ENCODE peak calls at places on chromosomes 6 and 20, in nine cellular contexts. E is CD8-positive, alpha-beta memory T cell; W is spleen; O is uterus; C is heart right ventricle; J is mucosa of descending colon; M is A549; U is naive thymus-derived CD4-positive, alpha-beta T cell; L is sigmoid colon. N is an unnamed sample.

GRCh38 chr20:25020345-25020744 is 27.8 kb upstream of the APMAP start:
- DNase-seq in W (no peak), U (no peak), C (no peak), M (no peak), L (peak; percentile 15), E (no peak), J (no peak), O (no peak), N (no peak)

GRCh38 chr6:125942677-125943527 is 13.7 kb upstream of the HINT3 start:
- DNase-seq in O (no peak), J (peak; percentile 50), E (no peak), W (no peak), M (no peak), U (no peak), L (no peak), C (no peak), N (no peak)

GRCh38 chr20:40536866-40537265 is 152.2 kb downstream of the MAFB start:
- DNase-seq in O (no peak), L (no peak), W (no peak), C (no peak), E (no peak), U (no peak), M (no peak), J (no peak), N (no peak)

GRCh38 chr20:32574296-32575226 is 10.6 kb downstream of the NOL4L start:
- DNase-seq in J (no peak), W (no peak), M (peak; percentile 60), L (no peak), U (no peak), O (peak; percentile 54), C (peak; percentile 16), E (no peak), N (no peak)

GRCh38 chr20:46043556-46043955 is 14.5 kb downstream of the SLC12A5 start:
- DNase-seq in L (no peak), M (no peak), E (no peak), O (no peak), C (no peak), W (no peak), J (no peak), U (no peak), N (no peak)

GRCh38 chr20:44800398-44801046 is 9.8 kb downstream of the RIMS4 start:
- DNase-seq in W (no peak), J (peak; percentile 46), C (no peak), U (no peak), E (no peak), M (no peak), L (no peak), O (no peak), N (no peak)

GRCh38 chr20:45229264-45230056 is 8.3 kb downstream of the SEMG2 start:
- DNase-seq in M (no peak), C (no peak), E (no peak), L (no peak), J (peak; percentile 84), U (peak; percentile 2), O (no peak), W (peak; percentile 84), N (peak; percentile 68)

GRCh38 chr6:435442-436307 is 44.1 kb downstream of the IRF4 start:
- DNase-seq in M (no peak), W (peak; percentile 74), E (no peak), U (no peak), J (no peak), O (no peak), C (no peak), L (no peak), N (no peak)

GRCh38 chr6:147053311-147053921 is 150.8 kb upstream of the STXBP5 start:
- DNase-seq in U (no peak), E (no peak), L (no peak), J (no peak), O (no peak), C (no peak), W (no peak), M (no peak), N (no peak)

GRCh38 chr6:4134841-4135664 is at the start of gene ECI2:
- DNase-seq in L (no peak), E (no peak), J (no peak), M (peak; percentile 48), W (peak; percentile 96), O (no peak), U (peak; percentile 59), C (peak; percentile 68), N (no peak)

GRCh38 chr6:81735756-81736380 is 16.6 kb downstream of the TENT5A start:
- DNase-seq in L (no peak), C (no peak), J (no peak), U (no peak), E (no peak), O (no peak), W (no peak), M (no peak), N (no peak)

GRCh38 chr6:77972334-77972733 is 319.5 kb downstream of the MEI4 start:
- DNase-seq in C (no peak), L (no peak), O (no peak), J (no peak), E (no peak), W (no peak), M (no peak), U (no peak), N (no peak)

GRCh38 chr6:56172144-56172543 is 75.2 kb downstream of the COL21A1 start:
- DNase-seq in L (no peak), M (no peak), C (no peak), J (no peak), W (no peak), E (no peak), O (no peak), U (no peak), N (no peak)

GRCh38 chr6:33147807-33148666 is 44.2 kb downstream of the COL11A2 start:
- DNase-seq in C (no peak), O (no peak), E (no peak), J (peak; percentile 69), L (no peak), W (no peak), M (no peak), U (no peak), N (no peak)

DNA sequence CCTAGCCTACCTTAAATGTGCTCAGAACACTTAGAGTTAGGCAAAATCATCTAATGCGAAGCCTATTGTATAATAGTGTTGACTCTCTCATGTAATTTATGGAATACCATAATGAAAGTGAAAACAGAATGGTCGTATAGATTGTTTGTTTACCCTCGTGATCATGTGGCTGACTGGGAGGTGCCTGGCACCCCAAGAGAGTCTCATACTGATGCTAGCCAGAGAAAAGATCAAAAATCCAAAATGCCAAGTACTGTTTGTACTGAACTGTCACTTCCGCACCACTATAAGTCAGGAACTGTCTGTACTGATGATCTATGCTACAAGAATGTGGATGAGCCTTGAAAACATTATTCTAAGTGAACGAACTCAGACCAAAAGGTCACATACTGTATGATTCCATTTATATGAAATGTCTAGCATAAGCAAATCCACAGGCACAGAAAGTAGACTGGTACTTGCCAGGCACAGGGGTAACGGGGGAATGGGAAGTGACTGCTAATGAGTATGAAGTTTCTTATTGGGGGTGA is 22.4 kb downstream of the ZMYND8 start:
- DNase-seq in M (peak; percentile 77), E (no peak), O (no peak), L (no peak), C (no peak), W (no peak), U (no peak), J (peak; percentile 47), N (no peak)
- H3K4me3 ChIP-seq in M (peak overlapping the region; percentile 34), E (no peak overlapping the region), O (no peak overlapping the region), L (no peak overlapping the region), C (peak overlapping the region; percentile 16), W (peak overlapping the region; percentile 33), U (no peak overlapping the region), J (no peak overlapping the region), N (no peak overlapping the region)

GRCh38 chr20:17835240-17835940 is 133.2 kb downstream of the SNX5 start:
- DNase-seq in U (no peak), M (peak; percentile 81), J (no peak), L (peak; percentile 88), W (no peak), O (peak; percentile 70), E (no peak), C (peak; percentile 49), N (no peak)

GRCh38 chr20:17840423-17840822 is 128.2 kb downstream of the SNX5 start:
- DNase-seq in C (no peak), W (no peak), E (no peak), M (no peak), J (no peak), U (no peak), O (no peak), L (no peak), N (no peak)

GRCh38 chr20:17834804-17835203 is 133.8 kb downstream of the SNX5 start:
- DNase-seq in U (no peak), J (no peak), M (no peak), C (peak; percentile 39), W (no peak), E (no peak), L (no peak), O (no peak), N (no peak)

GRCh38 chr20:17835941-17836861 is 132.4 kb downstream of the SNX5 start:
- DNase-seq in M (no peak), E (no peak), L (peak; percentile 94), U (no peak), O (peak; percentile 88), C (peak; percentile 87), W (no peak), J (no peak), N (no peak)

GRCh38 chr20:17837179-17837578 is 131.4 kb downstream of the SNX5 start:
- DNase-seq in J (no peak), E (no peak), L (no peak), C (no peak), O (no peak), M (no peak), W (no peak), U (no peak), N (no peak)
- H3K4me1 ChIP-seq in J (no peaks in the 10 kb centered on the region), E (no peaks in the 10 kb centered on the region), L (peaks cover 13% of the 10 kb centered on the region), C (peaks cover 45% of the 10 kb centered on the region), O (no peaks in the 10 kb centered on the region), M (peaks cover 21% of the 10 kb centered on the region), W (no peaks in the 10 kb centered on the region), U (no peaks in the 10 kb centered on the region), N (no peaks in the 10 kb centered on the region)

GRCh38 chr6:85826997-85827396 is 184.3 kb upstream of the SYNCRIP start:
- DNase-seq in L (no peak), W (no peak), M (no peak), E (no peak), C (no peak), J (no peak), U (no peak), O (no peak), N (no peak)
- H3K4me3 ChIP-seq in L (no peak overlapping the region), W (no peak overlapping the region), M (no peak overlapping the region), E (no peak overlapping the region), C (no peak overlapping the region), J (no peak overlapping the region), U (no peak overlapping the region), O (no peak overlapping the region), N (no peak overlapping the region)

DNA sequence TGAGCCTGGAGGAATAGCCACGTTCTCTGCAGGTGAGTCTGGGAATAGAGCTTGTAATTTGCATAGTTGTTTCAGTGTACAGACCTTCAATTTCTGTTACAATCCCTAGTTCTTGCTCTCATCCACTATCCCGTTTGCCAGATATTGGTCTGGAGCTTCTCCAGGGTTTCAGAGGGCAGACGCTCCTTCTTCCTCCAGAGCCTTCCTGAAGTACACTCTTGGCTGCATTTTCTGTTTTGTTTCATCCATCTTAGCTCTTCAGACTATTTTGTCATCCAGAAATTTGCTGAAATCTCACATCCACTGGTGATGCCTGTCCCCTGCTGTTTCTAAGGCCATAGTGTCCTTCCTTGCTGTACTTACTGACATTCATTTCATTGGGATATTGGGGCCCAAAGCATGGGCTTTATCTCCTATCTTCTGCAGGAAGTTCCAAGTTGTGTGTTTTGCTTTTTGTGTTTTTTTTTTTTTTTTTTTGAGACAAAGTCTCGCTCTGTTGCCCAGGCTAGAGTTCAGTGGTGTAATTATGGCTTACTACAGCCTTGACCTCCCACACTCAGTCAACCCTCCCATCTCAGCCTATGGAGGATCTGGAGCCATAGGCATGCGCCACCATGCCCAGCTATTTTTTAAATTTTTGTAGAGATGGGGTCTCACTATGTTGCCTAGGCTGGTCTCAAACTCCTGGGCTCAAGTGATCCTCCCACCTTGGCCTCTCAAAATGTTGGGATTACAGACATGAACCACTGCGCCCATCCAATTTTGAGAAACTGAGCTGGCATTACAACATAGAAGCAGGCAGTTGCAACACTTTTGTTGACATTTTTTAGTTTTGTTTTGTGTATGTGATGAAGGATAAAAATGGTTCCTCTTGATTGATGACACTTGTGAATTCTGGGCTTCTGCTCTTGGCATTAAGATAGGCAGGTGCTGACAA is 18.8 kb downstream of the CDS2 start:
- DNase-seq in L (no peak), W (no peak), M (no peak), C (no peak), E (no peak), O (no peak), U (no peak), J (no peak), N (no peak)
- H3K4me1 ChIP-seq in L (peaks cover 87% of the 10 kb centered on the region), W (peaks cover 100% of the 10 kb centered on the region), M (peaks cover 11% of the 10 kb centered on the region), C (peaks cover 100% of the 10 kb centered on the region), E (peaks cover 17% of the 10 kb centered on the region), O (peaks cover 7% of the 10 kb centered on the region), U (peaks cover 10% of the 10 kb centered on the region), J (peaks cover 12% of the 10 kb centered on the region), N (no peaks in the 10 kb centered on the region)